ENCODE peak calls at places on chromosomes 11 and 22, in five cellular contexts. R is IMR-90, W is SK-N-SH, V is H1, I is K562. B is an unnamed sample.

GRCh38 chr11:12838463-12839120 is 164.4 kb downstream of the TEAD1 start:
- DNase-seq in V (no peak), R (no peak), I (no peak), W (no peak), B (no peak)

GRCh38 chr11:128323381-128323780 is 264.0 kb downstream of the ETS1 start:
- DNase-seq in V (no peak), R (peak; percentile 48), I (no peak), W (no peak), B (peak; percentile 3)

GRCh38 chr22:39292561-39293074 is 26.8 kb downstream of the RPL3 start:
- DNase-seq in R (peak; percentile 92), I (peak; percentile 86), V (peak; percentile 62), W (no peak), B (peak; percentile 81)

GRCh38 chr11:100753562-100753961 is 66.5 kb downstream of the ARHGAP42 start:
- DNase-seq in I (no peak), R (no peak), V (no peak), W (no peak), B (no peak)

GRCh38 chr22:50471197-50471847 is 3.5 kb downstream of the SBF1 start:
- DNase-seq in W (no peak), R (no peak), I (no peak), V (no peak), B (no peak)

GRCh38 chr11:71400216-71400615 is 48.0 kb downstream of the DHCR7 start:
- DNase-seq in W (no peak), I (no peak), R (no peak), V (no peak), B (no peak)

GRCh38 chr11:12767022-12767421 is 92.8 kb downstream of the TEAD1 start:
- DNase-seq in W (no peak), V (no peak), R (no peak), I (no peak), B (no peak)

GRCh38 chr11:7098235-7098832 is 9.5 kb downstream of the RBMXL2 start:
- DNase-seq in W (peak; percentile 55), V (no peak), I (peak; percentile 46), R (peak; percentile 46), B (peak; percentile 35)

GRCh38 chr11:123454796-123455195 is 24.7 kb downstream of the GRAMD1B start:
- DNase-seq in W (no peak), R (no peak), V (no peak), I (no peak), B (no peak)
- H3K4me3 ChIP-seq in W (no peak overlapping the region), R (no peak overlapping the region), V (no peak overlapping the region), I (no peak overlapping the region), B (peak overlapping the region; percentile 48)

GRCh38 chr11:110091995-110092576 is 1.1 kb upstream of the ZC3H12C start:
- DNase-seq in R (no peak), I (no peak), W (no peak), V (no peak), B (no peak)
- TF ChIP-seq RFX5 in R (no peak), I (no peak), W (no peak), V (no peak), B (no peak)

DNA sequence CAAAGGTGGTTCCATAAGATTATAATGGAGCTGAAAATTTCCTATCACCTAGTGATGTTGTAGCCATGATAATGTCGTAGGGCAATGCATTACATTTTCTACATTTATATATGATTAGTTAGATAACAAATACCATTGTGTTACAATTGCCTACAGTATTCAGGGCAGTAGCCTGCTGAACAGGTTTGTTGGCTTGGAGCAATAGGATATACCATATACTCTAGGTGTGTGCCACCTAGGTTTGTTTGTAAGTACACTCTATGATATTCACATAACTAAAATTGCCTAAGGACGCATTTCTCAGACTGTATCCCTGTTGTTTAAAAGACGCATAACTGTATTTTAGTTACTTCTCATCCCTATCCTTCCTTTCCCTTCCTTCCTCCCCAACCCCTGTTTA is 13.6 kb downstream of the PLEKHB1 start:
- DNase-seq in I (no peak), V (no peak), R (no peak), W (no peak), B (no peak)
- H3K4me3 ChIP-seq in I (no peak overlapping the region), V (no peak overlapping the region), R (no peak overlapping the region), W (no peak overlapping the region), B (no peak overlapping the region)

DNA sequence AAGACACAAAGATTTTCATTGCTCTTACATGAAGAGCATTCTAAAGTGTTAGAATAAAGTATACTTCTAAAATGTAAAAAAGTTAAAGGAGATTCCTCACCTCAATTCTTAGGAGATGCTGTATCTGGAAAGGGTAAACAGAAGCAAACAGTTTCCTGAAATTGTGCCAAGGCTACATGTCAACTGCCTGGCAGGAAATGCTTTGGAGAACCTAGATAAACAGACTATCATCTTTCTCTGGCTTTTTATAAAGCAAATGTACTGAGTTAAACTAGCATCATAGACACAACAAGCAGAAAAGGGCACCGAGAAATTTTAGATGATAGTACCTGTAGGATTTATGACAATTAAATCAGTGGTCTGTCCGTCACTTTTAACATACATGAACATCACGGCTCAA is 24.7 kb upstream of the AKIP1 start:
- DNase-seq in W (no peak), I (no peak), R (peak; percentile 45), V (no peak), B (no peak)
- TF ChIP-seq RFX5 in W (no peak), I (no peak), R (no peak), V (no peak), B (no peak)

DNA sequence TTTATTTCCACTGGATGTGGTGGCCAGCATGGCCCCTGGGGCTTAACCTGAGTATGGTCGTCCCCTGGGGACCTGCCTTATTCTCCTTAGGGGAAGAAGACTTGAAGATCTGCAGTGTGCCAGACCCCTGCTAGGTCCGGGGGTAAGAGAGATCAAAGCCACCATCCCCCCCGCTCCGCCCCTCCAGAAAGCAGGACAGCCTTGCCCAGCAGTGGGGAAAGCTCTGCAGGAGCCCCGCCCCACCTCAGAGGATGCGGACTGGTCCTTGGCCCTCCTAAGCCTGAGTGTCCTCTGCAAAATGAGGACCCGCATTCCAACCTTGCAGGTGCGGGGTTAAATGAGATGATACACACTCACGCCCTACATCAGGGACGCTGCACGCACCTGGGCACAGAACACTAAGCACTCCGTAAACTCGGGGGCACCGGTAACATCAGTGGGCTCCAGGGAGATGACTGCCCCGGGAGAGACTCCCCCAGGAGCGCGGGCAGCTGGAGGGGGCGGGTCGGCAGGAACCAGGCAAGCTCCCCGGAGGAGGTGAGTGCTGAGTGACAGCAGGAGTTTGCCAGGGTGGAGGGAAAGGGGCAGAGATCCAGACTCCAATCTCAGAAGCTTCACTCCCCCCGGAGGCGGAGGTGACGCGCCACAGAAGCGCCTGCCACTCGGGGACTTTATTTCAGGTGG is 564 bp upstream of the ANO1 start:
- DNase-seq in V (no peak), R (no peak), I (no peak), W (no peak), B (no peak)
- H3K4me3 ChIP-seq in V (peak overlapping the region; percentile 1), R (peak overlapping the region; percentile 48), I (no peak overlapping the region), W (no peak overlapping the region), B (peak overlapping the region; percentile 38)